ENCODE peak calls at places on chromosome 10, in ten cellular contexts. G is activated CD4-positive, CD25-positive, alpha-beta regulatory T cell; E is astrocyte; S is nephron progenitor cell; A is posterior cingulate gyrus; C is choroid plexus epithelial cell; I is activated CD8-positive, alpha-beta memory T cell treated with anti-CD3 and anti-CD28 coated beads for 24 hours; U is body of pancreas; K is stimulated activated CD4-positive, alpha-beta T cell treated with anti-CD3 and anti-CD28 coated beads, Interleukin-2, amount 100 ng/mL, for 48 hours; H is kidney glomerular epithelial cell. Z is an unnamed sample.

GRCh38 chr10:113290137-113290536 is 262.7 kb upstream of the HABP2 start:
- DNase-seq in G (no peak), E (no peak), S (no peak), A (no peak), C (no peak), I (no peak), U (no peak), K (no peak), H (no peak), Z (no peak)

GRCh38 chr10:63889756-63890155 is 368.6 kb downstream of the REEP3 start:
- DNase-seq in G (no peak), E (no peak), S (no peak), A (no peak), C (no peak), I (no peak), U (no peak), K (no peak), H (no peak), Z (no peak)

GRCh38 chr10:22978287-22978686 is 50.4 kb downstream of the ARMC3 start:
- DNase-seq in G (no peak), E (peak), S (no peak), A (no peak), C (no peak), I (no peak), U (no peak), K (no peak), H (no peak), Z (no peak)

GRCh38 chr10:10872035-10872673 is 145.5 kb upstream of the CELF2 start:
- DNase-seq in G (no peak), E (peak), S (no peak), A (no peak), C (peak), I (no peak), U (peak), K (no peak), H (peak), Z (no peak)

GRCh38 chr10:3365630-3366029 is 193.0 kb upstream of the PITRM1 start:
- DNase-seq in G (no peak), E (no peak), S (no peak), A (no peak), C (no peak), I (no peak), U (no peak), K (no peak), H (no peak), Z (no peak)

GRCh38 chr10:38047666-38048065 is 37.2 kb downstream of the ZNF33A start:
- DNase-seq in G (no peak), E (no peak), S (no peak), A (no peak), C (peak), I (no peak), U (no peak), K (no peak), H (no peak), Z (no peak)

GRCh38 chr10:63583397-63583796 is 62.2 kb downstream of the REEP3 start:
- DNase-seq in G (no peak), E (no peak), S (no peak), A (no peak), C (no peak), I (no peak), U (no peak), K (no peak), H (no peak), Z (no peak)

GRCh38 chr10:116147162-116147906 is 125.7 kb downstream of the GFRA1 start:
- DNase-seq in G (no peak), E (no peak), S (no peak), A (no peak), C (no peak), I (peak), U (no peak), K (no peak), H (no peak), Z (no peak)

GRCh38 chr10:2212196-2212719 is 474.9 kb upstream of the ADARB2 start:
- DNase-seq in G (no peak), E (no peak), S (no peak), A (no peak), C (no peak), I (no peak), U (no peak), K (no peak), H (no peak), Z (no peak)